ENCODE peak calls at places on chromosomes 2 and 18, in nine cellular contexts. U is HL-60; Y is upper lobe of right lung; Q is iPS DF 6.9; M is CD8-positive, alpha-beta T cell; V is A549; O is IMR-90; W is fibroblast of lung; N is caudate nucleus. S is an unnamed sample.

GRCh38 chr18:73615506-73615905 is 532.1 kb downstream of the FBXO15 start:
- DNase-seq in U (no peak), Y (no peak), Q (no peak), M (no peak), V (no peak), O (no peak), W (no peak), N (no peak), S (no peak)

GRCh38 chr2:95005726-95006125 is 19.8 kb upstream of the MAL start:
- DNase-seq in U (no peak), Y (peak; percentile 52), Q (no peak), M (no peak), V (no peak), O (no peak), W (no peak), N (no peak), S (no peak)

GRCh38 chr2:149049142-149049541 is 10.6 kb downstream of the LYPD6B start:
- DNase-seq in U (no peak), Y (no peak), Q (no peak), M (no peak), V (no peak), O (peak; percentile 62), W (peak; percentile 29), N (no peak), S (no peak)

GRCh38 chr2:187614756-187615155 is 60.5 kb upstream of the TFPI start:
- DNase-seq in U (no peak), Y (no peak), Q (no peak), M (no peak), V (no peak), O (peak; percentile 58), W (peak; percentile 60), N (no peak), S (no peak)

GRCh38 chr2:99880148-99880983 is 262.0 kb downstream of the AFF3 start:
- DNase-seq in U (no peak), Y (no peak), Q (no peak), M (no peak), V (no peak), O (peak; percentile 98), W (peak; percentile 82), N (no peak), S (no peak)

GRCh38 chr2:109611467-109612095 is 2.2 kb downstream of the SEPTIN10 start:
- DNase-seq in U (no peak), Y (no peak), Q (no peak), M (no peak), V (no peak), O (peak; percentile 96), W (peak; percentile 95), N (no peak), S (no peak)

GRCh38 chr2:156340818-156341481 is 8.4 kb upstream of the NR4A2 start:
- DNase-seq in U (no peak), Y (no peak), Q (no peak), M (no peak), V (no peak), O (peak; percentile 55), W (peak; percentile 74), N (no peak), S (no peak)

GRCh38 chr2:74843371-74844298 is 9.7 kb downstream of the HK2 start:
- DNase-seq in U (no peak), Y (no peak), Q (no peak), M (no peak), V (no peak), O (peak; percentile 92), W (peak; percentile 88), N (no peak), S (no peak)

GRCh38 chr18:54924948-54925347 is 34.3 kb downstream of the CCDC68 start:
- DNase-seq in U (no peak), Y (no peak), Q (no peak), M (no peak), V (no peak), O (peak; percentile 51), W (no peak), N (no peak), S (no peak)

GRCh38 chr2:152407204-152407721 is 72.3 kb downstream of the FMNL2 start:
- DNase-seq in U (no peak), Y (no peak), Q (no peak), M (no peak), V (peak; percentile 65), O (peak; percentile 54), W (peak; percentile 35), N (peak; percentile 19), S (peak; percentile 53)

GRCh38 chr2:173823540-173823939 is 141.6 kb downstream of the SP3 start:
- DNase-seq in U (no peak), Y (no peak), Q (no peak), M (no peak), V (no peak), O (no peak), W (no peak), N (no peak), S (no peak)

GRCh38 chr2:127695491-127696472 is 5.5 kb upstream of the SFT2D3 start:
- DNase-seq in U (no peak), Y (no peak), Q (no peak), M (peak; percentile 65), V (peak; percentile 69), O (peak; percentile 40), W (peak; percentile 46), N (no peak), S (no peak)

GRCh38 chr2:128617661-128618060 is 299.0 kb upstream of the HS6ST1 start:
- DNase-seq in U (no peak), Y (no peak), Q (no peak), M (no peak), V (no peak), O (no peak), W (no peak), N (no peak), S (no peak)

GRCh38 chr18:72768681-72769229 is 99.0 kb downstream of the NETO1 start:
- DNase-seq in U (no peak), Y (no peak), Q (no peak), M (no peak), V (no peak), O (no peak), W (no peak), N (no peak), S (no peak)

GRCh38 chr2:182852090-182852489 is 14.3 kb downstream of the FRZB start:
- DNase-seq in U (no peak), Y (no peak), Q (no peak), M (no peak), V (no peak), O (no peak), W (no peak), N (no peak), S (no peak)

GRCh38 chr2:6337123-6337830 is 528.4 kb downstream of the CMPK2 start:
- DNase-seq in U (no peak), Y (no peak), Q (no peak), M (no peak), V (no peak), O (no peak), W (no peak), N (no peak), S (no peak)

GRCh38 chr2:73239776-73240175 is 5.7 kb downstream of the CCT7 start:
- DNase-seq in U (no peak), Y (no peak), Q (no peak), M (no peak), V (no peak), O (peak; percentile 73), W (peak; percentile 44), N (no peak), S (no peak)

GRCh38 chr18:48228841-48229240 is 180.3 kb downstream of the ZBTB7C start:
- DNase-seq in U (no peak), Y (no peak), Q (no peak), M (no peak), V (no peak), O (no peak), W (no peak), N (no peak), S (no peak)
- H3K27ac ChIP-seq in U (no peak overlapping the region), Y (no peak overlapping the region), Q (no peak overlapping the region), M (no peak overlapping the region), V (no peak overlapping the region), O (no peak overlapping the region), W (no peak overlapping the region), N (no peak overlapping the region), S (no peak overlapping the region)

GRCh38 chr2:160584972-160585494 is 91.4 kb upstream of the RBMS1 start:
- DNase-seq in U (no peak), Y (peak; percentile 44), Q (no peak), M (no peak), V (no peak), O (peak; percentile 39), W (peak; percentile 50), N (no peak), S (no peak)

GRCh38 chr2:160581448-160581847 is 87.8 kb upstream of the RBMS1 start:
- DNase-seq in U (no peak), Y (no peak), Q (no peak), M (no peak), V (no peak), O (no peak), W (no peak), N (no peak), S (no peak)

GRCh38 chr2:160583162-160583522 is 89.5 kb upstream of the RBMS1 start:
- DNase-seq in U (no peak), Y (no peak), Q (no peak), M (no peak), V (no peak), O (peak; percentile 41), W (peak; percentile 53), N (no peak), S (no peak)

GRCh38 chr2:160582481-160583161 is 89.0 kb upstream of the RBMS1 start:
- DNase-seq in U (no peak), Y (no peak), Q (no peak), M (no peak), V (no peak), O (peak; percentile 75), W (peak; percentile 60), N (no peak), S (no peak)

GRCh38 chr2:160583823-160584537 is 90.4 kb upstream of the RBMS1 start:
- DNase-seq in U (no peak), Y (no peak), Q (no peak), M (no peak), V (no peak), O (no peak), W (no peak), N (no peak), S (no peak)
- H3K27ac ChIP-seq in U (no peak overlapping the region), Y (no peak overlapping the region), Q (no peak overlapping the region), M (no peak overlapping the region), V (peak overlapping the region; percentile 83), O (peak overlapping the region; percentile 70), W (no peak overlapping the region), N (no peak overlapping the region), S (no peak overlapping the region)

GRCh38 chr2:218402911-218403411 is 3.3 kb downstream of the CTDSP1 start:
- DNase-seq in U (no peak), Y (peak; percentile 66), Q (no peak), M (no peak), V (no peak), O (no peak), W (no peak), N (no peak), S (no peak)
- H3K27ac ChIP-seq in U (no peak overlapping the region), Y (no peak overlapping the region), Q (no peak overlapping the region), M (no peak overlapping the region), V (no peak overlapping the region), O (no peak overlapping the region), W (no peak overlapping the region), N (no peak overlapping the region), S (no peak overlapping the region)

DNA sequence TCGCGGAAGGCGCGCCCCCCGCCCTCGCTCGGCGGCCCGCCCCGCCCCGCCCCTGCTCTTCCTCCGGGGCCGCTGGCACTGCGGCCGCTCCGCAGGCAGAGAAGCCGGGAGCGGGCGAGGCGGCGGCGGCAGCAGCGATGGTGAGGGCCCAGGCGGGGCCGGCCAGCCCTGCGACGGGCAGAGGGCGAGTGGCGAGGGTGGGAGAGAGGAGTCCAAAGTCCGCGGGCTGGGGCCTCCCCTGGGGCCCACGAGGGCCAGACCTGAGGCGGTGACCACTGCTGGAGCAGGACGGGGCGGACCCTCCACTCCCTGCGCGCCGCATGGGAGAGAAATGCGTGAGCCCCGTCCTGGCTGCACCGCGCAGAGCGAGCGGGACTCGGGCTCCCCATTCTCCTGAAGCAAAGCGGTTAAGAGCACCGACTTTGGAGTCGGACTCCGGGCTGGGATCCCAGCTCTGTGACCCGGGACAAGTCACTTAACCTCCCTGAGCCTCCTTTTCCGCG is at the start of gene VAMP5:
- DNase-seq in U (no peak), Y (no peak), Q (no peak), M (no peak), V (no peak), O (no peak), W (no peak), N (no peak), S (no peak)
- H3K27ac ChIP-seq in U (peak within 1 kb of the TSS; percentile 63), Y (peak within 1 kb of the TSS; percentile 94), Q (no peak within 1 kb of the TSS), M (peak within 1 kb of the TSS; percentile 54), V (peak within 1 kb of the TSS; percentile 83), O (peak within 1 kb of the TSS; percentile 90), W (peak within 1 kb of the TSS; percentile 88), N (peak within 1 kb of the TSS; percentile 79), S (peak within 1 kb of the TSS; percentile 27)